ENCODE peak calls at places on chromosomes 4 and X, in five cellular contexts. One of them, this sample, is unnamed.

GRCh38 chr4:98928131-98928504 is 815 bp downstream of the EIF4E start:
- DNase-seq in NCI-H1694 treated with DMSO at 0.1 percent for 48 hours: peak; percentile 59
- DNase-seq in stimulated activated CD4-positive, alpha-beta T cell treated with anti-CD3 and anti-CD28 coated beads, Interleukin-2, amount 100 ng/mL, for 48 hours: peak; percentile 59
- DNase-seq in smooth muscle cell of the brain vasculature: peak; percentile 26
- DNase-seq in Daoy: peak; percentile 77
- DNase-seq in this sample: peak; percentile 74

GRCh38 chr4:173753408-173753807 is 223.4 kb upstream of the HAND2 start:
- DNase-seq in stimulated activated CD4-positive, alpha-beta T cell treated with anti-CD3 and anti-CD28 coated beads, Interleukin-2, amount 100 ng/mL, for 48 hours: no peak
- DNase-seq in Daoy: no peak
- DNase-seq in smooth muscle cell of the brain vasculature: no peak
- DNase-seq in NCI-H1694 treated with DMSO at 0.1 percent for 48 hours: no peak
- DNase-seq in this sample: no peak

GRCh38 chrX:105822138-105823091 is at the start of gene NRK:
- DNase-seq in Daoy: peak; percentile 53
- DNase-seq in NCI-H1694 treated with DMSO at 0.1 percent for 48 hours: no peak
- DNase-seq in stimulated activated CD4-positive, alpha-beta T cell treated with anti-CD3 and anti-CD28 coated beads, Interleukin-2, amount 100 ng/mL, for 48 hours: no peak
- DNase-seq in smooth muscle cell of the brain vasculature: no peak
- DNase-seq in this sample: no peak

GRCh38 chr4:116546759-116547158 is 538.6 kb downstream of the TRAM1L1 start:
- DNase-seq in stimulated activated CD4-positive, alpha-beta T cell treated with anti-CD3 and anti-CD28 coated beads, Interleukin-2, amount 100 ng/mL, for 48 hours: no peak
- DNase-seq in smooth muscle cell of the brain vasculature: no peak
- DNase-seq in NCI-H1694 treated with DMSO at 0.1 percent for 48 hours: no peak
- DNase-seq in Daoy: no peak
- DNase-seq in this sample: no peak

GRCh38 chr4:15469402-15470148 is at the start of gene CC2D2A:
- DNase-seq in smooth muscle cell of the brain vasculature: no peak
- DNase-seq in Daoy: peak; percentile 35
- DNase-seq in NCI-H1694 treated with DMSO at 0.1 percent for 48 hours: no peak
- DNase-seq in stimulated activated CD4-positive, alpha-beta T cell treated with anti-CD3 and anti-CD28 coated beads, Interleukin-2, amount 100 ng/mL, for 48 hours: no peak
- DNase-seq in this sample: no peak

GRCh38 chrX:111868726-111869638 is 7.0 kb upstream of the TRPC5OS start:
- DNase-seq in NCI-H1694 treated with DMSO at 0.1 percent for 48 hours: no peak
- DNase-seq in stimulated activated CD4-positive, alpha-beta T cell treated with anti-CD3 and anti-CD28 coated beads, Interleukin-2, amount 100 ng/mL, for 48 hours: no peak
- DNase-seq in Daoy: no peak
- DNase-seq in smooth muscle cell of the brain vasculature: no peak
- DNase-seq in this sample: no peak

GRCh38 chr4:60846678-60847077 is 353.4 kb upstream of the ADGRL3 start:
- DNase-seq in Daoy: no peak
- DNase-seq in smooth muscle cell of the brain vasculature: no peak
- DNase-seq in NCI-H1694 treated with DMSO at 0.1 percent for 48 hours: no peak
- DNase-seq in stimulated activated CD4-positive, alpha-beta T cell treated with anti-CD3 and anti-CD28 coated beads, Interleukin-2, amount 100 ng/mL, for 48 hours: no peak
- DNase-seq in this sample: no peak

GRCh38 chrX:39437670-39438441 is 636.6 kb downstream of the MID1IP1 start:
- DNase-seq in smooth muscle cell of the brain vasculature: no peak
- DNase-seq in Daoy: no peak
- DNase-seq in stimulated activated CD4-positive, alpha-beta T cell treated with anti-CD3 and anti-CD28 coated beads, Interleukin-2, amount 100 ng/mL, for 48 hours: no peak
- DNase-seq in NCI-H1694 treated with DMSO at 0.1 percent for 48 hours: no peak
- DNase-seq in this sample: no peak

GRCh38 chr4:80393246-80393969 is 57.9 kb downstream of the CFAP299 start:
- DNase-seq in stimulated activated CD4-positive, alpha-beta T cell treated with anti-CD3 and anti-CD28 coated beads, Interleukin-2, amount 100 ng/mL, for 48 hours: no peak
- DNase-seq in NCI-H1694 treated with DMSO at 0.1 percent for 48 hours: no peak
- DNase-seq in Daoy: peak; percentile 37
- DNase-seq in smooth muscle cell of the brain vasculature: peak; percentile 12
- DNase-seq in this sample: peak; percentile 51

GRCh38 chrX:31136144-31136572 is 64.3 kb upstream of the FTHL17 start:
- DNase-seq in NCI-H1694 treated with DMSO at 0.1 percent for 48 hours: no peak
- DNase-seq in Daoy: no peak
- DNase-seq in smooth muscle cell of the brain vasculature: no peak
- DNase-seq in stimulated activated CD4-positive, alpha-beta T cell treated with anti-CD3 and anti-CD28 coated beads, Interleukin-2, amount 100 ng/mL, for 48 hours: no peak
- DNase-seq in this sample: no peak

GRCh38 chr4:69497081-69497480 is 1.4 kb upstream of the UGT2B4 start:
- DNase-seq in smooth muscle cell of the brain vasculature: no peak
- DNase-seq in NCI-H1694 treated with DMSO at 0.1 percent for 48 hours: no peak
- DNase-seq in stimulated activated CD4-positive, alpha-beta T cell treated with anti-CD3 and anti-CD28 coated beads, Interleukin-2, amount 100 ng/mL, for 48 hours: no peak
- DNase-seq in Daoy: no peak
- DNase-seq in this sample: peak; percentile 1

GRCh38 chr4:25914670-25915358 is 794 bp downstream of the SMIM20 start:
- DNase-seq in smooth muscle cell of the brain vasculature: no peak
- DNase-seq in NCI-H1694 treated with DMSO at 0.1 percent for 48 hours: no peak
- DNase-seq in Daoy: no peak
- DNase-seq in stimulated activated CD4-positive, alpha-beta T cell treated with anti-CD3 and anti-CD28 coated beads, Interleukin-2, amount 100 ng/mL, for 48 hours: no peak
- DNase-seq in this sample: no peak